ENCODE peak calls at places on chromosome 19, in eight cellular contexts. L, W, G, E, F, X, B and N are unnamed samples.

GRCh38 chr19:6260912-6261636 is 18.7 kb downstream of the MLLT1 start:
- DNase-seq in L (no peak), W (peak; percentile 72), G (peak; percentile 30), E (peak; percentile 31), F (no peak), X (peak; percentile 19), B (no peak), N (no peak)

GRCh38 chr19:35029737-35030256 is 473 bp upstream of the SCN1B start:
- DNase-seq in L (no peak), W (no peak), G (no peak), E (no peak), F (no peak), X (no peak), B (no peak), N (no peak)

GRCh38 chr19:43735957-43736356 is 18.8 kb downstream of the SMG9 start:
- DNase-seq in L (no peak), W (no peak), G (no peak), E (no peak), F (no peak), X (no peak), B (no peak), N (no peak)

GRCh38 chr19:19319725-19320361 is 466 bp downstream of the SUGP1 start:
- DNase-seq in L (no peak), W (no peak), G (no peak), E (no peak), F (no peak), X (no peak), B (no peak), N (no peak)

GRCh38 chr19:22137791-22138190 is 59.0 kb downstream of the ZNF676 start:
- DNase-seq in L (no peak), W (no peak), G (no peak), E (no peak), F (no peak), X (no peak), B (no peak), N (no peak)

GRCh38 chr19:37227996-37228395 is 10.0 kb downstream of the ZNF383 start:
- DNase-seq in L (no peak), W (peak; percentile 30), G (no peak), E (no peak), F (no peak), X (peak; percentile 0), B (no peak), N (no peak)

GRCh38 chr19:4671182-4671851 is 1.2 kb upstream of the MYDGF start:
- DNase-seq in L (no peak), W (no peak), G (no peak), E (no peak), F (no peak), X (no peak), B (no peak), N (no peak)

GRCh38 chr19:52734340-52734892 is 428 bp downstream of the ZNF611 start:
- DNase-seq in L (no peak), W (peak; percentile 27), G (no peak), E (peak; percentile 18), F (no peak), X (no peak), B (peak; percentile 45), N (no peak)

GRCh38 chr19:49196527-49197240 is 39.1 kb downstream of the TRPM4 start:
- DNase-seq in L (peak; percentile 29), W (no peak), G (no peak), E (no peak), F (no peak), X (no peak), B (no peak), N (no peak)

GRCh38 chr19:10043286-10043927 is 30.1 kb downstream of the RDH8 start:
- DNase-seq in L (no peak), W (no peak), G (no peak), E (no peak), F (no peak), X (no peak), B (no peak), N (peak; percentile 10)

GRCh38 chr19:40908981-40909380 is 26.9 kb upstream of the CYP2A7 start:
- DNase-seq in L (no peak), W (peak; percentile 50), G (no peak), E (no peak), F (no peak), X (no peak), B (no peak), N (peak; percentile 9)

GRCh38 chr19:33273881-33274662 is 28.3 kb downstream of the CEBPA start:
- DNase-seq in L (peak; percentile 36), W (peak; percentile 31), G (no peak), E (no peak), F (no peak), X (no peak), B (peak; percentile 81), N (peak; percentile 72)

GRCh38 chr19:58338825-58339558 is 12.2 kb downstream of the ZSCAN22 start:
- DNase-seq in L (no peak), W (peak; percentile 63), G (no peak), E (no peak), F (no peak), X (no peak), B (no peak), N (no peak)

GRCh38 chr19:35863018-35863417 is 5.4 kb upstream of the APLP1 start:
- DNase-seq in L (no peak), W (no peak), G (no peak), E (no peak), F (no peak), X (no peak), B (no peak), N (no peak)

GRCh38 chr19:42269518-42270345 is 680 bp downstream of the CIC start:
- DNase-seq in L (no peak), W (no peak), G (no peak), E (peak; percentile 47), F (no peak), X (no peak), B (peak; percentile 51), N (no peak)

GRCh38 chr19:29680447-29680846 is 15.2 kb downstream of the PLEKHF1 start:
- DNase-seq in L (no peak), W (no peak), G (no peak), E (no peak), F (peak; percentile 65), X (no peak), B (peak; percentile 74), N (no peak)

GRCh38 chr19:8697671-8698432 is 743 bp downstream of the ACTL9 start:
- DNase-seq in L (no peak), W (no peak), G (no peak), E (no peak), F (no peak), X (no peak), B (no peak), N (no peak)

GRCh38 chr19:2678043-2678671 is 24.3 kb downstream of the GNG7 start:
- DNase-seq in L (no peak), W (no peak), G (no peak), E (no peak), F (no peak), X (no peak), B (no peak), N (no peak)

GRCh38 chr19:56350416-56351045 is 35.9 kb upstream of the ZSCAN5A start:
- DNase-seq in L (peak; percentile 8), W (peak; percentile 57), G (no peak), E (peak; percentile 67), F (no peak), X (peak; percentile 13), B (peak; percentile 44), N (peak; percentile 17)

GRCh38 chr19:11180346-11180745 is 17.0 kb downstream of the KANK2 start:
- DNase-seq in L (no peak), W (no peak), G (no peak), E (no peak), F (no peak), X (no peak), B (no peak), N (no peak)

GRCh38 chr19:14320253-14320652 is 61.0 kb upstream of the ADGRE5 start:
- DNase-seq in L (no peak), W (no peak), G (no peak), E (no peak), F (no peak), X (no peak), B (no peak), N (no peak)

GRCh38 chr19:20422616-20423205 is 142.9 kb downstream of the ZNF737 start:
- DNase-seq in L (no peak), W (peak; percentile 7), G (no peak), E (peak; percentile 29), F (no peak), X (no peak), B (no peak), N (no peak)

GRCh38 chr19:9128171-9128570 is 1.4 kb upstream of the OR7G3 start:
- DNase-seq in L (no peak), W (no peak), G (no peak), E (no peak), F (no peak), X (no peak), B (no peak), N (no peak)